ENCODE peak calls at places on chromosome 6, in ten cellular contexts. I, X, R, U, E, A, K, S, M and Q are unnamed samples.

GRCh38 chr6:125745281-125746018 is 4.0 kb upstream of the HEY2 start:
- DNase-seq in I (no peak), X (no peak), R (no peak), U (peak; percentile 57), E (no peak), A (no peak), K (no peak), S (no peak), M (no peak), Q (no peak)

GRCh38 chr6:28769626-28770402 is 154.0 kb downstream of the TRIM27 start:
- DNase-seq in I (peak; percentile 46), X (no peak), R (no peak), U (peak; percentile 50), E (no peak), A (no peak), K (peak; percentile 87), S (no peak), M (no peak), Q (peak; percentile 7)

GRCh38 chr6:118553132-118553531 is 5.0 kb downstream of the PLN start:
- DNase-seq in I (no peak), X (no peak), R (no peak), U (no peak), E (no peak), A (no peak), K (no peak), S (no peak), M (no peak), Q (no peak)

GRCh38 chr6:156029296-156029985 is 573.8 kb upstream of the NOX3 start:
- DNase-seq in I (no peak), X (no peak), R (no peak), U (no peak), E (no peak), A (no peak), K (no peak), S (no peak), M (no peak), Q (no peak)

GRCh38 chr6:46964716-46965519 is 43.2 kb upstream of the ADGRF5 start:
- DNase-seq in I (no peak), X (no peak), R (no peak), U (no peak), E (no peak), A (no peak), K (no peak), S (no peak), M (no peak), Q (no peak)

GRCh38 chr6:111938710-111939109 is 65.5 kb upstream of the FYN start:
- DNase-seq in I (no peak), X (no peak), R (no peak), U (no peak), E (peak; percentile 67), A (no peak), K (peak; percentile 63), S (no peak), M (no peak), Q (peak; percentile 59)

GRCh38 chr6:14066782-14067406 is 50.7 kb upstream of the CD83 start:
- DNase-seq in I (peak; percentile 74), X (peak; percentile 64), R (no peak), U (peak; percentile 68), E (peak; percentile 57), A (peak; percentile 45), K (peak; percentile 75), S (no peak), M (no peak), Q (no peak)

GRCh38 chr6:56756791-56757582 is 114.3 kb upstream of the DST start:
- DNase-seq in I (no peak), X (no peak), R (no peak), U (no peak), E (no peak), A (no peak), K (no peak), S (no peak), M (no peak), Q (no peak)

GRCh38 chr6:120405947-120406346 is 928.3 kb downstream of the TBC1D32 start:
- DNase-seq in I (peak; percentile 7), X (no peak), R (no peak), U (peak; percentile 5), E (no peak), A (no peak), K (no peak), S (no peak), M (no peak), Q (no peak)

GRCh38 chr6:16804007-16804303 is 42.7 kb upstream of the ATXN1 start:
- DNase-seq in I (no peak), X (no peak), R (no peak), U (no peak), E (no peak), A (no peak), K (no peak), S (no peak), M (no peak), Q (no peak)

GRCh38 chr6:157258878-157259277 is 64.4 kb downstream of the TMEM242 start:
- DNase-seq in I (no peak), X (no peak), R (no peak), U (no peak), E (peak; percentile 6), A (no peak), K (no peak), S (peak; percentile 61), M (no peak), Q (no peak)

GRCh38 chr6:90508753-90509152 is 78.1 kb downstream of the MAP3K7 start:
- DNase-seq in I (peak; percentile 25), X (no peak), R (no peak), U (no peak), E (no peak), A (no peak), K (no peak), S (no peak), M (no peak), Q (no peak)
- TF ChIP-seq CTCF in I (peak; percentile 24), X (no peak), R (no peak), U (no peak), E (no peak), A (no peak), K (no peak), S (no peak), M (no peak), Q (no peak)

DNA sequence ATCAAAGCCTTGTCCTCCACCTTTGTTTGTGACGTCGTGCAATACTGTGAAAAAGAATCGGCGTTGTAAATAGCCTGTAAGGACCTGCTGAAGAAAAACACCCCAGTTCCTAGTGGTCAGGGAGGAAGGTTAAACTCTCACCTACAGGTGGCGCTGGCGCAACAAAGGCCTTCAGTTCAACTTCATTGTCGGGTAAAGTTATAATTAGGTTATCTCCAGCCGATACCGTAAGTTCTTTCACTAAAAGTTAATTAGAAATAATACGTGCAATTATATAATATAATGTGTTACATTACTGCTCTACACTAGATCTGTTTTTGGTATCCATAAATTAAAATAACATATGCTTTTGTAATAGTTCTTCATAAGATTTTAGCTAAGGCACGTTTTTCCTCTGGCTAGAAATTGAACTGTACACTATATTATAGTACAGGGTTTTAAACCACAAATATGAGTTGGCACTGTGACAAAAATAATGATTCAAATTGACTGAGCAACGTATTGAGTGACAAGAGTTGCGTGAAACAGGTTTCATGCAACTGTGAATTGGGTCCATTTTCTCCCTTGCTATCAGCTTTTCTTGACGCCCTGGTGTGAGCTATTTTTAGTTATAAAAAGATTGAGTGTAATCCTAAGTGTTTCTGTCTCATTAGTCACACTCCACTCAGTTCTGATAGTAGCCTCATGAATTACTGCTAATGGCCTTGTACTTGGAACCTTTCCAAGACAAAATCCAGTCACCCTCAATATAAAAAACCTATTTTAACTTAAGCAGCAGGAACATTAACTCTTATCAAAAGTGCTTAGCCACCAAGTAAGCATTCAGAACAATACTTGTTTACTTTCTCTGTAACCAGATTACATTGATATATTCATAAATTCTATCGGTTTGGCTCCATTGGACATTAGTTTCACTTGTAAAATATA is 62.3 kb downstream of the KIAA0319 start:
- DNase-seq in I (peak; percentile 82), X (peak; percentile 53), R (peak; percentile 81), U (peak; percentile 92), E (peak; percentile 73), A (peak; percentile 9), K (peak; percentile 35), S (peak; percentile 78), M (peak; percentile 66), Q (no peak)
- TF ChIP-seq CTCF in I (peak; percentile 91), X (peak; percentile 78), R (peak; percentile 86), U (peak; percentile 75), E (peak; percentile 79), A (peak; percentile 80), K (peak; percentile 91), S (peak; percentile 99), M (no peak), Q (peak; percentile 84)

GRCh38 chr6:30612213-30612612 is 4.8 kb downstream of the PPP1R10 start:
- DNase-seq in I (peak; percentile 41), X (no peak), R (no peak), U (no peak), E (no peak), A (no peak), K (peak; percentile 43), S (no peak), M (no peak), Q (no peak)
- TF ChIP-seq CTCF in I (peak; percentile 32), X (no peak), R (peak; percentile 21), U (peak; percentile 45), E (no peak), A (peak; percentile 10), K (peak; percentile 68), S (no peak), M (no peak), Q (peak; percentile 43)

DNA sequence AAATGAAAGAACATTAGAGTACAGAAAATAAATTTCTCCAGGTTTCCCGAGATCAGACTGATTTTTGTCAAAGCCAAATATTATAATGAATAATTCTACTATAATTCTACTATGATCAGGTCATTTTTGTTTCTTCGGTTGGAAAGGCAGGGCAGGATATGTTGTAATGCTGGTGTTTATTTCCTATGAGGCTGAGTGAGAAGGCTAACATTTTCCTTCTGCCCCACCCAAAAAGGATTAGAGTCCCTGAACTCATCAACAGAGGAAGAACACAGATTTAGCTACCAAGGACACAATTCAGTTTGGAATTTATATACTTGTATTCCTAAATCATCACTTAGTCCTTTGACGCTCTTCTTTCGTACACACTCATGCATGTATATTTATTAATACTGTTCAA is 318.9 kb downstream of the SYNE1 start:
- DNase-seq in I (no peak), X (no peak), R (no peak), U (no peak), E (no peak), A (no peak), K (no peak), S (no peak), M (no peak), Q (no peak)
- TF ChIP-seq CTCF in I (no peak), X (no peak), R (no peak), U (no peak), E (no peak), A (no peak), K (no peak), S (no peak), M (no peak), Q (no peak)